ENCODE peak calls at places on chromosome 21, in five cellular contexts. N is Panc1, M is A549, C is HCT116, K is GM23338. G is an unnamed sample.

GRCh38 chr21:31173881-31174555 is 135.7 kb upstream of the KRTAP19-8 start:
- DNase-seq in K (no peak), N (no peak), M (no peak), C (no peak), G (no peak)

GRCh38 chr21:42010507-42011493 is 640 bp upstream of the ZBTB21 start:
- DNase-seq in M (peak; percentile 7), C (no peak), N (no peak), K (peak; percentile 55), G (peak; percentile 19)

GRCh38 chr21:31901342-31901741 is 28.5 kb downstream of the HUNK start:
- DNase-seq in M (no peak), N (no peak), C (no peak), K (no peak), G (no peak)

GRCh38 chr21:26445440-26445839 is 127.6 kb downstream of the CYYR1 start:
- DNase-seq in N (no peak), M (no peak), K (no peak), C (no peak), G (no peak)

GRCh38 chr21:17900281-17900989 is 81.3 kb upstream of the C21orf91 start:
- DNase-seq in K (peak; percentile 30), N (no peak), C (no peak), M (no peak), G (no peak)

GRCh38 chr21:45618287-45618686 is 25.2 kb upstream of the PCBP3 start:
- DNase-seq in N (no peak), K (no peak), C (no peak), M (no peak), G (peak; percentile 69)

GRCh38 chr21:16330340-16331319 is 600.8 kb downstream of the USP25 start:
- DNase-seq in C (peak; percentile 4), N (peak; percentile 51), M (peak; percentile 1), K (peak; percentile 81), G (peak; percentile 33)

GRCh38 chr21:27840273-27840672 is 873.4 kb upstream of the ADAMTS5 start:
- DNase-seq in C (no peak), N (no peak), M (no peak), K (no peak), G (no peak)

GRCh38 chr21:29007801-29008200 is 11.3 kb downstream of the RWDD2B start:
- DNase-seq in M (no peak), C (no peak), N (no peak), K (no peak), G (no peak)

GRCh38 chr21:26977741-26978140 is 10.9 kb upstream of the ADAMTS5 start:
- DNase-seq in M (no peak), K (no peak), N (no peak), C (no peak), G (no peak)

GRCh38 chr21:37984416-37984815 is 68.2 kb upstream of the KCNJ6 start:
- DNase-seq in K (no peak), M (no peak), N (no peak), C (no peak), G (no peak)

GRCh38 chr21:25487046-25487594 is 120.2 kb downstream of the MRPL39 start:
- DNase-seq in K (no peak), N (no peak), M (no peak), C (no peak), G (no peak)

GRCh38 chr21:43880111-43880985 is 15.3 kb downstream of the AGPAT3 start:
- DNase-seq in M (no peak), C (peak; percentile 81), N (no peak), K (peak; percentile 23), G (no peak)

GRCh38 chr21:15804247-15804985 is 74.6 kb downstream of the USP25 start:
- DNase-seq in N (no peak), C (no peak), K (no peak), M (no peak), G (peak; percentile 13)

GRCh38 chr21:19237603-19238002 is 834.0 kb upstream of the TMPRSS15 start:
- DNase-seq in C (no peak), M (no peak), K (no peak), N (no peak), G (no peak)

GRCh38 chr21:44301961-44302406 is 2.1 kb downstream of the PFKL start:
- DNase-seq in C (no peak), K (no peak), M (no peak), N (no peak), G (no peak)

GRCh38 chr21:20253261-20253660 is 744.9 kb upstream of the NCAM2 start:
- DNase-seq in N (no peak), M (no peak), K (no peak), C (no peak), G (no peak)

GRCh38 chr21:37365657-37366487 is 701 bp upstream of the DYRK1A start:
- DNase-seq in M (peak; percentile 19), C (no peak), K (peak; percentile 83), N (no peak), G (peak; percentile 55)

DNA sequence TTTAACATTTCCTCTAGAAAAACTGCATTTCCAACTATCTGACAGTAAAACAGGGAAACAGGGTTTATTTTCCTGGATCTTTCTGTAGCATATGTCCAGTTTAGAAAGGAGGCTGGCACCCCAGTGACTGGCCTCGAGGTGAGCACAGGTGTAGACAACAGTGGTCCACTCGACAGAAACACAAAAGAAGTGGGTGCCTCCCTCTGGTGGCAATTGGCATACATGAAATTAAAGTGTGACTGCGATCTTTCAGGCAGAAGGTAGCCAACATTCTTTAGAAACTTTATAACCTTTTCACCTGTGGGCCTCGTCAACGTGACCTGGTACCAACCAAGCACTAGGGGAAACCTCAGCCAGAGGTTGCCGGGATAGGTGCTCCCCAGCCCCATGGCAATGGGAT is 44.0 kb downstream of the PCP4 start:
- DNase-seq in K (peak; percentile 60), M (peak; percentile 2), N (no peak), C (no peak), G (no peak)
- TF ChIP-seq CTCF in K (peak; percentile 57), M (no peak), N (peak; percentile 27), C (no peak), G (no peak)

DNA sequence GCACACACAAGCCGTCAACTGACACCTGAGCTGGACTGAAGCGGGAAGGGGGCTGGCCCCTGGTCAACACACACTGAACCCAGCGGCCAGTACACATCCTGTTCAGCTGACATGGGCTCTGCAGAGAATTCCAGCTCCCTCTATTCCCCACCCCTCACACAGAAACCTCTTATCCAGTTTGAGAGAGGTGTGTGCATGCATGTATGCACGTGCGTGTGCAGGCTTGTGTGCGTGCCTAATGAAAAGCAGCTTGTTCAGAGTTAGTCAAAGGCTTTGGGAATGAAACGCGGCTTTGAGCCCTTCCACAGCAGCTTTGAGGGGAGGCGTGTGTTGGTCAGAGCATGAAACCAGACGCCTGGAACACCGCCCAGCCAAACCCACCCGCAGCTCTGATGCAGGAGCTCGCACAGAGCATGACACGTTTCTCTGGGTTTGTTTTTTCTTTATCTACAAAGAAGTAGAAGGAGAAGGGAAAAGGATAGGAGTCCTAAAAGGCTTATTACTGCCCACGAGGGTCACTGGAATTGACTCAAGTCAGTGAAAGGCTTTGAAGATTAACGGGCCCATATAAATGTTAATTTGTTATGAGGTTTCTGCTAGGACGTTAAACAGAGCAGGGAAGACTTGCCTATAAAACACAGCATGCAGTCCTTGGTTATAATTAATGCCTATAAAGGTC is 184.2 kb downstream of the ETS2 start:
- DNase-seq in M (no peak), C (no peak), N (no peak), K (no peak), G (no peak)
- TF ChIP-seq REST in M (no peak), C (no peak), N (no peak), K (no peak), G (no peak)

GRCh38 chr21:22575165-22575584 is 1577.0 kb downstream of the NCAM2 start:
- DNase-seq in M (no peak), C (no peak), K (peak; percentile 72), N (no peak), G (peak; percentile 28)
- TF ChIP-seq CTCF in M (no peak), C (no peak), K (peak; percentile 61), N (peak; percentile 35), G (peak; percentile 26)

GRCh38 chr21:34845521-34846213 is 176.9 kb downstream of the CLIC6 start:
- DNase-seq in K (no peak), N (peak; percentile 27), C (peak; percentile 75), M (no peak), G (peak; percentile 59)
- TF ChIP-seq REST in K (no peak), N (no peak), C (no peak), M (no peak), G (no peak)

DNA sequence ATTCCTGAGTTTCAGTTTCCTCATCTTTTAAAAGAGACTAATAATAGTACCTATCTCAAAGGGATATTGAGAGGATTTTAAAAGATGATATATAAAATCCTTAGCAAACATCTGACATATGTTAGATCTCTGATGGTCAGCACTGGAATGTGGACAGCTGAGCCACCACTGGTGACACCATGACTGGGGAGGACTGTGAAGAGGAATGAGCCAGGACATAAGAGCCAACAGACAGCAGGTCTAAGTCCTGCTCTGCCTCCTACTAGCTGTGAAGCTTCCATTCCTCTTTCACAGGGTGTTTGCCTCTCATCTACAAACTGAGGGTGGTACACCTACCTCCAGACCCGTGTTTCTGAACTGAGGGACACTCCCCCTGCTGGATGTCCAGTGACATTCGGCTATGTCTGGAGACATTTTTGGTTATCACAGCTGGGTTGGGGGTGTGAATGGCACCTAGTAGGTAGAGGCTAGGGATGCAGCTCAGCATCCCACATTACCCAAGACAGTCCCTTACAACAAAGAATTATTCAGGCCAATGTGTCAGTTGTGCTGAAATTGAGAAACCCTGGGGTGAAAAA is 109.1 kb upstream of the OLIG2 start:
- DNase-seq in N (no peak), K (peak; percentile 37), C (peak; percentile 15), M (no peak), G (no peak)
- TF ChIP-seq CTCF in N (peak; percentile 19), K (peak; percentile 52), C (peak; percentile 78), M (no peak), G (no peak)

G was measured in HL-60.